ENCODE peak calls at places on chromosomes 6 and 20, in seven cellular contexts. C, Y, U, H, K, P and T are unnamed samples.

GRCh38 chr6:168313371-168314028 is 6.1 kb downstream of the DACT2 start:
- DNase-seq in C (no peak), Y (no peak), U (no peak), H (peak), K (no peak), P (no peak), T (no peak)

GRCh38 chr6:138004423-138005287 is 102.6 kb downstream of the PERP start:
- DNase-seq in C (no peak), Y (no peak), U (peak), H (peak), K (peak), P (no peak), T (no peak)

GRCh38 chr6:115000736-115001135 is 657.9 kb upstream of the HS3ST5 start:
- DNase-seq in C (no peak), Y (no peak), U (no peak), H (no peak), K (no peak), P (no peak), T (no peak)

GRCh38 chr6:41625442-41625841 is 12.8 kb upstream of the MDFI start:
- DNase-seq in C (no peak), Y (peak), U (no peak), H (peak), K (peak), P (no peak), T (no peak)

GRCh38 chr20:47358672-47359532 is 2.4 kb upstream of the ZMYND8 start:
- DNase-seq in C (no peak), Y (peak), U (peak), H (peak), K (no peak), P (no peak), T (peak)

GRCh38 chr6:39203398-39203797 is 25.9 kb downstream of the KCNK5 start:
- DNase-seq in C (no peak), Y (no peak), U (no peak), H (no peak), K (no peak), P (no peak), T (no peak)

GRCh38 chr6:87551799-87552198 is 38.0 kb downstream of the RARS2 start:
- DNase-seq in C (no peak), Y (no peak), U (no peak), H (no peak), K (no peak), P (no peak), T (no peak)

GRCh38 chr6:36958775-36959554 is 4.4 kb downstream of the PI16 start:
- DNase-seq in C (no peak), Y (peak), U (no peak), H (no peak), K (no peak), P (no peak), T (no peak)

GRCh38 chr6:154893927-154894326 is 101.2 kb upstream of the TIAM2 start:
- DNase-seq in C (no peak), Y (no peak), U (no peak), H (no peak), K (no peak), P (no peak), T (no peak)

GRCh38 chr6:127518710-127519468 is at the start of gene MTCL3:
- DNase-seq in C (no peak), Y (peak), U (peak), H (no peak), K (no peak), P (no peak), T (no peak)

GRCh38 chr6:97913721-97914120 is 630.7 kb upstream of the MMS22L start:
- DNase-seq in C (no peak), Y (no peak), U (no peak), H (no peak), K (no peak), P (no peak), T (no peak)

GRCh38 chr20:58129736-58130135 is 98.7 kb downstream of the ANKRD60 start:
- DNase-seq in C (no peak), Y (peak), U (no peak), H (no peak), K (no peak), P (no peak), T (no peak)

GRCh38 chr6:137424243-137424642 is 70.0 kb downstream of the OLIG3 start:
- DNase-seq in C (no peak), Y (no peak), U (no peak), H (no peak), K (peak), P (no peak), T (no peak)

GRCh38 chr6:43579171-43579570 is 3.2 kb downstream of the POLH start:
- DNase-seq in C (no peak), Y (no peak), U (no peak), H (no peak), K (no peak), P (no peak), T (no peak)

GRCh38 chr6:43496370-43497128 is 13.6 kb downstream of the LRRC73 start:
- DNase-seq in C (no peak), Y (no peak), U (peak), H (no peak), K (no peak), P (no peak), T (no peak)

GRCh38 chr6:105428342-105428957 is 25.6 kb upstream of the PREP start:
- DNase-seq in C (no peak), Y (no peak), U (no peak), H (no peak), K (no peak), P (no peak), T (no peak)

GRCh38 chr6:40356242-40356910 is 230.8 kb downstream of the LRFN2 start:
- DNase-seq in C (no peak), Y (no peak), U (no peak), H (no peak), K (no peak), P (no peak), T (no peak)

GRCh38 chr6:33848498-33848897 is 44.7 kb upstream of the MLN start:
- DNase-seq in C (no peak), Y (no peak), U (no peak), H (no peak), K (no peak), P (no peak), T (no peak)

GRCh38 chr6:25156123-25156522 is 123.1 kb upstream of the CARMIL1 start:
- DNase-seq in C (no peak), Y (no peak), U (no peak), H (no peak), K (no peak), P (no peak), T (no peak)

GRCh38 chr20:48267825-48268615 is 482.7 kb upstream of the SULF2 start:
- DNase-seq in C (no peak), Y (no peak), U (no peak), H (no peak), K (no peak), P (no peak), T (no peak)

GRCh38 chr20:51417745-51418529 is 124.6 kb downstream of the NFATC2 start:
- DNase-seq in C (peak), Y (peak), U (no peak), H (no peak), K (no peak), P (peak), T (no peak)

GRCh38 chr6:82144007-82144851 is 103.3 kb downstream of the IBTK start:
- DNase-seq in C (no peak), Y (no peak), U (peak), H (no peak), K (no peak), P (no peak), T (no peak)

GRCh38 chr6:108945686-108946158 is 97.5 kb downstream of the ARMC2 start:
- DNase-seq in C (no peak), Y (peak), U (no peak), H (no peak), K (no peak), P (no peak), T (no peak)

GRCh38 chr20:37901667-37902503 is 1.0 kb upstream of the VSTM2L start:
- DNase-seq in C (no peak), Y (no peak), U (peak), H (peak), K (no peak), P (no peak), T (peak)

GRCh38 chr6:157770946-157771345 is 52.1 kb upstream of the SNX9 start:
- DNase-seq in C (no peak), Y (no peak), U (no peak), H (no peak), K (no peak), P (no peak), T (no peak)

GRCh38 chr20:47931002-47931401 is 145.7 kb upstream of the SULF2 start:
- DNase-seq in C (no peak), Y (no peak), U (no peak), H (no peak), K (no peak), P (no peak), T (no peak)

GRCh38 chr20:63472159-63472811 is at the start of gene KCNQ2:
- DNase-seq in C (no peak), Y (no peak), U (no peak), H (no peak), K (no peak), P (no peak), T (no peak)

GRCh38 chr6:107784669-107785068 is 39.4 kb downstream of the SCML4 start:
- DNase-seq in C (no peak), Y (no peak), U (no peak), H (no peak), K (no peak), P (no peak), T (no peak)

GRCh38 chr6:78629836-78630235 is 237.5 kb upstream of the IRAK1BP1 start:
- DNase-seq in C (no peak), Y (no peak), U (no peak), H (no peak), K (no peak), P (no peak), T (no peak)

GRCh38 chr6:78623567-78623966 is 243.8 kb upstream of the IRAK1BP1 start:
- DNase-seq in C (no peak), Y (no peak), U (no peak), H (no peak), K (no peak), P (no peak), T (no peak)

DNA sequence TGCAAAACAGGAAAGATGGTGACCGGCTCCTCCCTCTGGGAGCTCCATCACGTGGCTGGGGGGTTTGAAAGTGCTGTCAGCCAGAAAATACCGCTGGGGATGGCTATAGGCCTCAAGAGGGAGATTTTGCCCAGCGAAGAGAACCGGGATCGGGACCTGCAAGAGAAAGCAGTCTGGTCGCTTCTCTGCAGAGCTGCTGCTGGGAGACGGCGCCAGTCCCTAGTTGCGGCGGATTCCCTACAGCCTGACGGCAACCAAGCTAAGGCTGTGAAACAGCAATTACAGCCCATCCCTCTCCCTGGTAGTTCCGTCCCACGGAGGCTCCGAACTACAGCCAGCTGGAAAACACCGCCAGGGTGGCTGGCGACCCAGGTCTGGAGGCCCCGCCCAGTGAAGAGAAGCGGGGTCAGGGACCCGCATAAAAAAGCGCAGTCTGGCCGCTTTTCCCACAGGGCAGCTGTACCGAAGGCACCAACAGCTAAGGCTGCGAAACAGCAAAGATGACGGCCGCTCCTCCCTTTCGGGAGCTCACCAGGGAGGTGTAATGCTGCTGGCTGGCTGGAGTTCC is 238.1 kb upstream of the IRAK1BP1 start:
- DNase-seq in C (no peak), Y (no peak), U (no peak), H (no peak), K (no peak), P (no peak), T (no peak)
- H3K4me3 ChIP-seq in C (no peak), Y (peak), U (no peak), H (no peak), K (no peak), P (no peak), T (no peak)

GRCh38 chr6:152697634-152698033 is at the start of gene MYCT1:
- DNase-seq in C (no peak), Y (no peak), U (no peak), H (no peak), K (no peak), P (no peak), T (no peak)
- H3K4me3 ChIP-seq in C (no peak), Y (peak), U (no peak), H (no peak), K (no peak), P (no peak), T (no peak)

GRCh38 chr6:53543341-53544010 is 1.4 kb downstream of the GCLC start:
- DNase-seq in C (no peak), Y (no peak), U (no peak), H (no peak), K (no peak), P (no peak), T (no peak)
- H3K4me3 ChIP-seq in C (peak), Y (peak), U (peak), H (peak), K (peak), P (peak), T (peak)

GRCh38 chr6:132482595-132482994 is 30.3 kb downstream of the STX7 start:
- DNase-seq in C (no peak), Y (no peak), U (no peak), H (no peak), K (no peak), P (no peak), T (no peak)
- H3K4me3 ChIP-seq in C (no peak), Y (no peak), U (no peak), H (no peak), K (no peak), P (no peak), T (no peak)

GRCh38 chr6:151181701-151182367 is 57.9 kb upstream of the AKAP12 start:
- DNase-seq in C (no peak), Y (no peak), U (no peak), H (no peak), K (peak), P (no peak), T (no peak)
- H3K4me3 ChIP-seq in C (no peak), Y (no peak), U (no peak), H (no peak), K (no peak), P (no peak), T (no peak)

GRCh38 chr20:2654384-2654822 is 2.0 kb downstream of the NOP56 start:
- DNase-seq in C (no peak), Y (no peak), U (no peak), H (no peak), K (no peak), P (no peak), T (no peak)

GRCh38 chr20:2653511-2654383 is 1.3 kb downstream of the NOP56 start:
- DNase-seq in C (no peak), Y (no peak), U (no peak), H (no peak), K (no peak), P (no peak), T (no peak)

GRCh38 chr20:2655331-2656116 is 3.1 kb downstream of the NOP56 start:
- DNase-seq in C (no peak), Y (no peak), U (no peak), H (no peak), K (no peak), P (no peak), T (no peak)

GRCh38 chr20:2656471-2657117 is 4.2 kb downstream of the NOP56 start:
- DNase-seq in C (no peak), Y (no peak), U (no peak), H (no peak), K (no peak), P (no peak), T (no peak)

GRCh38 chr20:2654831-2655230 is 2.4 kb downstream of the NOP56 start:
- DNase-seq in C (no peak), Y (no peak), U (no peak), H (no peak), K (no peak), P (no peak), T (no peak)
- H3K4me3 ChIP-seq in C (no peak), Y (no peak), U (peak), H (no peak), K (no peak), P (no peak), T (peak)

DNA sequence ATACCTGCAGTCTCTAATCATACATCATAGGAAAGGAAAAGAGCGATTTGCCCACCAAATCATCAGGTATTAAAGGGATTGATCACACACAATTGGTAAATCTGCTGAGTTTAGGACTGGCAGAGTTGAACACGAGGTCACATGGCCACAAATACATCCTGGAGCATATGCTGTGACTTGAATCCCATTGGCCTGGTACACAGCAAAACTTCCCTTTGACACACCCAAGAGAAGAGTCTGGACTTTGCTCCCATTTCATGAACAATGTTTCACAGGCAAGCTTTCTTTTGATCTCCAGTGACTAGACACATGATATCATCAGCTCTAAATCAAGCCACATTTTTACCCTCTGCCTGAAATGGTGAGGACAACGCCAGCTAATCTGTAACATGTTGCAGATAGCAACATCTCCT is 117.9 kb downstream of the ISM1 start:
- DNase-seq in C (no peak), Y (no peak), U (peak), H (peak), K (no peak), P (no peak), T (no peak)
- H3K4me3 ChIP-seq in C (no peak), Y (no peak), U (no peak), H (no peak), K (no peak), P (no peak), T (no peak)

GRCh38 chr6:170294813-170295518 is 4.1 kb upstream of the DLL1 start:
- DNase-seq in C (no peak), Y (no peak), U (no peak), H (no peak), K (no peak), P (no peak), T (no peak)

GRCh38 chr6:170295519-170296422 is 4.9 kb upstream of the DLL1 start:
- DNase-seq in C (no peak), Y (no peak), U (no peak), H (no peak), K (no peak), P (no peak), T (peak)

GRCh38 chr6:170293411-170293844 is 2.5 kb upstream of the DLL1 start:
- DNase-seq in C (no peak), Y (no peak), U (no peak), H (no peak), K (no peak), P (no peak), T (no peak)

GRCh38 chr6:170292778-170293164 is 1.9 kb upstream of the DLL1 start:
- DNase-seq in C (no peak), Y (no peak), U (peak), H (no peak), K (no peak), P (no peak), T (no peak)

GRCh38 chr6:170293881-170294755 is 3.2 kb upstream of the DLL1 start:
- DNase-seq in C (no peak), Y (no peak), U (no peak), H (no peak), K (no peak), P (no peak), T (no peak)
- H3K4me3 ChIP-seq in C (no peak), Y (no peak), U (no peak), H (no peak), K (no peak), P (no peak), T (no peak)

DNA sequence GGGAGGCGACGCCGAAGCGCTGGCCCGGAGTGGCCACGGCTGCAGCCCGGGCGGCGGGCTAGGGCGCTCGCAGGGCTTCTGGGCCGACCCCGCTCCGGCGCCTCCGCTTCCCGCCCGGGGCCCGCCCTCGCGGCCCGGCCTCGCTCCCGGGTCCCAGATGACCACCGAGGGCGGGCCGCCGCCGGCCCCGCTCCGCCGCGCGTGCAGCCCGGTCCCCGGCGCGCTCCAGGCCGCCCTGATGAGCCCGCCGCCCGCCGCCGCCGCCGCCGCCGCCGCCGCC is 355 bp downstream of the FOXF2 start:
- DNase-seq in C (no peak), Y (no peak), U (no peak), H (no peak), K (no peak), P (no peak), T (no peak)
- H3K4me3 ChIP-seq in C (no peak), Y (peak), U (peak), H (no peak), K (no peak), P (no peak), T (no peak)

GRCh38 chr6:162733489-162733888 is 5.7 kb downstream of the PACRG start:
- DNase-seq in C (no peak), Y (no peak), U (no peak), H (no peak), K (no peak), P (no peak), T (no peak)
- H3K4me3 ChIP-seq in C (no peak), Y (no peak), U (no peak), H (no peak), K (no peak), P (no peak), T (no peak)